ENCODE peak calls at places on chromosomes 7 and 10, in nine cellular contexts. X is CD4-positive, alpha-beta T cell; N is lower lobe of right lung; J is AG04450; U is fibroblast of lung; Y is body of pancreas; K is CD4-positive, CD25-positive, alpha-beta regulatory T cell; S is Peyer's patch; R is right atrium auricular region. B is an unnamed sample.

GRCh38 chr10:113348694-113349093 is 204.2 kb upstream of the HABP2 start:
- DNase-seq in R (no peak), U (no peak), S (no peak), X (no peak), K (no peak), J (no peak), N (no peak), Y (no peak), B (no peak)

GRCh38 chr7:2782565-2782964 is 61.5 kb downstream of the GNA12 start:
- DNase-seq in U (no peak), J (no peak), Y (no peak), R (no peak), K (peak), X (no peak), N (no peak), S (no peak), B (no peak)

GRCh38 chr7:86826948-86827347 is 183.2 kb downstream of the GRM3 start:
- DNase-seq in K (no peak), N (no peak), J (no peak), X (no peak), U (no peak), R (no peak), S (no peak), Y (no peak), B (no peak)

GRCh38 chr7:106165328-106165727 is 53.2 kb upstream of the SYPL1 start:
- DNase-seq in R (no peak), S (no peak), X (no peak), N (no peak), U (peak), Y (no peak), J (no peak), K (no peak), B (no peak)

GRCh38 chr10:47022311-47023131 is 111.3 kb downstream of the PTPN20 start:
- DNase-seq in R (peak), U (no peak), Y (no peak), J (no peak), S (no peak), K (no peak), X (no peak), N (peak), B (no peak)

GRCh38 chr10:130020651-130021372 is 56.7 kb upstream of the EBF3 start:
- DNase-seq in K (no peak), U (no peak), R (no peak), S (no peak), J (no peak), X (no peak), Y (no peak), N (no peak), B (no peak)

GRCh38 chr10:113323985-113324384 is 228.9 kb upstream of the HABP2 start:
- DNase-seq in Y (no peak), N (no peak), K (no peak), R (no peak), X (no peak), U (no peak), J (no peak), S (no peak), B (no peak)

GRCh38 chr7:130893441-130893894 is 159.5 kb upstream of the KLF14 start:
- DNase-seq in N (no peak), K (no peak), U (peak), R (peak), S (no peak), J (no peak), X (no peak), Y (no peak), B (peak)

GRCh38 chr7:127751062-127751722 is 99.2 kb downstream of the SND1 start:
- DNase-seq in S (no peak), X (no peak), Y (no peak), N (no peak), U (peak), K (no peak), J (peak), R (no peak), B (no peak)

GRCh38 chr7:74231232-74231590 is 21.4 kb downstream of the LAT2 start:
- DNase-seq in N (no peak), X (no peak), U (no peak), K (no peak), J (no peak), S (peak), R (no peak), Y (no peak), B (no peak)

GRCh38 chr7:86747698-86748097 is 104.0 kb downstream of the GRM3 start:
- DNase-seq in S (no peak), X (no peak), K (no peak), N (no peak), Y (no peak), J (no peak), U (no peak), R (no peak), B (no peak)

GRCh38 chr7:154409703-154410311 is 357.6 kb downstream of the DPP6 start:
- DNase-seq in X (no peak), S (no peak), U (peak), R (no peak), Y (peak), K (no peak), J (no peak), N (no peak), B (no peak)

GRCh38 chr7:122520961-122521555 is 177.9 kb downstream of the RNF133 start:
- DNase-seq in S (no peak), Y (no peak), N (no peak), J (no peak), K (no peak), X (no peak), R (no peak), U (no peak), B (no peak)

GRCh38 chr10:88417337-88417736 is 165.8 kb downstream of the RNLS start:
- DNase-seq in U (no peak), X (no peak), N (no peak), K (no peak), J (no peak), S (no peak), Y (no peak), R (no peak), B (no peak)

GRCh38 chr7:16961650-16962049 is 79.9 kb upstream of the AGR3 start:
- DNase-seq in U (peak), X (no peak), R (no peak), N (no peak), S (no peak), K (no peak), J (peak), Y (no peak), B (no peak)

GRCh38 chr10:79203833-79204232 is 135.1 kb downstream of the ZMIZ1 start:
- DNase-seq in U (no peak), N (no peak), Y (no peak), R (no peak), X (no peak), S (no peak), K (no peak), J (no peak), B (peak)

GRCh38 chr7:28487487-28487886 is 75.2 kb downstream of the CREB5 start:
- DNase-seq in R (no peak), N (no peak), X (no peak), K (no peak), Y (no peak), S (no peak), U (no peak), J (no peak), B (no peak)

GRCh38 chr10:97713828-97714400 is 384 bp downstream of the MARVELD1 start:
- DNase-seq in N (peak), U (peak), S (peak), X (peak), J (no peak), K (peak), R (peak), Y (peak), B (peak)

GRCh38 chr7:21108182-21108581 is 319.7 kb upstream of the SP4 start:
- DNase-seq in J (no peak), S (no peak), N (no peak), Y (peak), X (no peak), U (no peak), R (no peak), K (no peak), B (no peak)

GRCh38 chr10:66717221-66717981 is 208.4 kb upstream of the LRRTM3 start:
- DNase-seq in J (no peak), S (no peak), U (no peak), R (no peak), N (no peak), K (no peak), Y (no peak), X (no peak), B (no peak)

GRCh38 chr7:136050462-136050847 is 73.3 kb upstream of the MTPN start:
- DNase-seq in U (no peak), S (no peak), J (no peak), X (no peak), R (no peak), Y (no peak), N (no peak), K (no peak), B (no peak)

DNA sequence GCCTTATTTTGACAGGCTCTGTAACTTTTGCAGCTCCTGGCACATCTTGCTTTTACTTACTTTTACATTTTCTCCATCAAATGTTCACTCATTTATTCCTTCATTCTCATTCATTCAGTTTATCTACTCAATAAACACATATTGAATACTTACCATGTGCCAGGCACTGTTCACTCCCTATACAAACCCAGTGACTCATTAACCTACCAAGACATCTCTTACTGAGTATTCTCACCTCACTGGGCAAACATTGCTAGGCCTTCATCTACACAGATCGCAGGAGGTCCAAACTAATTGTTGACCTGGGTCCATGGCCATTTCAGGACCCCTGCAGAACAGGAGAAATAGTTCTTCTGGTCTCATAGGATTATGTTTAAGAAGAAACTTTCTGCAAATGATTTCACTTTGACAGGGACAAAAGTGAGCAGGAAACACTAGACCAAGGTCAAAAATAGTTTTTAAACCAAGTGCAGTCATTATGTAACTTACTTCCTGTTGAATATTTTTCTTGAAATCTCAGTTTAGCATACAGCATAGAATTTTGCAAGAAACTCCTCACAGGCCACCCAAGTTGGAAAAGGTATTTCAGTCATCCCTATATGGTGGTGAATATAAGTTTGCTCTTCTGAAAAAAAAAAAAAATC is 17.6 kb downstream of the SLC26A4 start:
- DNase-seq in K (peak), J (no peak), S (no peak), X (no peak), N (no peak), U (no peak), Y (no peak), R (no peak), B (no peak)
- H3K27ac ChIP-seq in K (peak), J (no peak), S (no peak), X (no peak), N (no peak), U (no peak), Y (no peak), R (no peak), B (no peak)

DNA sequence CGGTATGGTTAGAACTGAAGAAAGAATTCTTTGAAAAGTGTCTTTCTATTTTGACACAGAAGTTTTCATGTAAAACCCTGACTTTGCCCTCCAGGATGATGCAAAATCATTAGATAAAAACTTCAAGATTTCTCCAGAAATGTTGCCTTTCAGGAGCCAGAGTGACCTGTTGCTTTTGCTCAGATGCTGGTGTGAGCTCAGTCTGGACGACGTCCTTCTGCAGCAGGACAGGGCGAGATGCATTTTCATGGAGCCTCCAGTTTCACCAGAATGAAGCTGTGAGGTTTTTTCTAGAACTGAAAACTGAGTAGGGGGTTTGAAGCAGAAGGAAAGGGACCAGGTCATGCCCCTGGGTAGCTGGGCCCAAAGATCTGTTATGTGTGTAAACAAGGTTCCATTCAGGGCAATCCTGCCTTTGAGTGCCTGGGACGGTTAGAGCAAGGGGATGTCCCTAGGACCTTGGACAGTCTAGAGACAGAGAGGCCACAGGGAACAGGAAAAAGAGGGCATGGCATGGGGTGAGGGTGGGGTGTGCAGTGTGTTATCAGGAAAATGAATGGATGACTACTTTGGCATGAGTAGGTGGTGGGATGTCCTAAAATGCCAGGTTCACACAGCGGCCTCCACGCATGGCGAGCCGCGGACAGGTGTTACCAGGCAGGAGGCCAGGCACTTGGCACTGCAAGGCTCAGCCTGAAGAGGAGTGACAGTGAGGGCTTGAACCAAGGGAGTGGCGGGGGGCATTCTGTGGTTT is 356.3 kb downstream of the CXCL12 start:
- DNase-seq in J (no peak), S (no peak), K (no peak), Y (peak), R (peak), X (no peak), U (no peak), N (no peak), B (no peak)
- H3K27ac ChIP-seq in J (no peak), S (no peak), K (no peak), Y (no peak), R (no peak), X (no peak), U (no peak), N (no peak), B (no peak)

GRCh38 chr10:50294582-50294981 is 43.3 kb upstream of the ASAH2 start:
- DNase-seq in U (no peak), K (no peak), R (no peak), J (no peak), S (no peak), Y (no peak), N (no peak), X (no peak), B (no peak)
- H3K27ac ChIP-seq in U (no peak), K (no peak), R (no peak), J (no peak), S (peak), Y (no peak), N (no peak), X (no peak), B (no peak)

GRCh38 chr10:124998624-124999291 is 56.8 kb downstream of the ZRANB1 start:
- DNase-seq in N (peak), Y (peak), U (no peak), K (no peak), X (no peak), R (peak), S (no peak), J (no peak), B (no peak)

GRCh38 chr10:124996127-124996853 is 54.4 kb downstream of the ZRANB1 start:
- DNase-seq in K (no peak), X (no peak), S (no peak), R (peak), Y (no peak), U (no peak), N (peak), J (no peak), B (no peak)

GRCh38 chr10:124996854-124997215 is 54.9 kb downstream of the ZRANB1 start:
- DNase-seq in Y (no peak), N (peak), X (no peak), S (no peak), K (no peak), U (no peak), J (no peak), R (peak), B (no peak)

GRCh38 chr10:124997791-124998623 is 56.1 kb downstream of the ZRANB1 start:
- DNase-seq in U (no peak), Y (peak), R (peak), X (no peak), S (no peak), N (peak), K (no peak), J (no peak), B (no peak)

GRCh38 chr10:124997246-124997790 is 55.4 kb downstream of the ZRANB1 start:
- DNase-seq in Y (no peak), S (no peak), R (peak), K (no peak), U (no peak), N (peak), J (no peak), X (no peak), B (no peak)
- H3K27ac ChIP-seq in Y (no peak), S (no peak), R (no peak), K (no peak), U (no peak), N (no peak), J (no peak), X (no peak), B (no peak)

GRCh38 chr10:110003524-110003885 is 4.3 kb upstream of the ADD3 start:
- DNase-seq in X (no peak), Y (no peak), R (no peak), U (no peak), K (no peak), J (no peak), N (no peak), S (no peak), B (no peak)
- H3K27ac ChIP-seq in X (no peak), Y (no peak), R (peak), U (no peak), K (no peak), J (no peak), N (no peak), S (peak), B (peak)

GRCh38 chr7:23474098-23474828 is 4.0 kb upstream of the IGF2BP3 start:
- DNase-seq in K (peak), J (peak), N (peak), R (no peak), Y (peak), U (peak), X (no peak), S (no peak), B (no peak)
- H3K27ac ChIP-seq in K (no peak), J (no peak), N (no peak), R (no peak), Y (no peak), U (no peak), X (no peak), S (no peak), B (no peak)